ENCODE peak calls at places on chromosomes 7 and 10, in four cellular contexts. A, R, F and X are unnamed samples.

GRCh38 chr7:46812047-46812672 is 769.8 kb downstream of the TNS3 start:
- DNase-seq in A (no peak), R (no peak), F (no peak), X (no peak)

GRCh38 chr7:73988197-73988596 is 39.8 kb upstream of the ELN start:
- DNase-seq in A (no peak), R (no peak), F (peak), X (no peak)

GRCh38 chr7:140085447-140085846 is 22.7 kb upstream of the PARP12 start:
- DNase-seq in A (no peak), R (no peak), F (no peak), X (no peak)

GRCh38 chr10:130190737-130191115 is 54.5 kb downstream of the GLRX3 start:
- DNase-seq in A (no peak), R (no peak), F (no peak), X (no peak)

GRCh38 chr10:71072146-71072819 is 140.1 kb upstream of the UNC5B start:
- DNase-seq in A (no peak), R (no peak), F (no peak), X (no peak)

GRCh38 chr7:83413425-83413824 is 235.5 kb downstream of the SEMA3E start:
- DNase-seq in A (no peak), R (no peak), F (peak), X (peak)

GRCh38 chr10:10605551-10606081 is 412.1 kb upstream of the CELF2 start:
- DNase-seq in A (no peak), R (no peak), F (peak), X (peak)

GRCh38 chr10:33122014-33122788 is 164.2 kb upstream of the ITGB1 start:
- DNase-seq in A (no peak), R (no peak), F (peak), X (no peak)

GRCh38 chr7:151372612-151373265 is 31.1 kb downstream of the NUB1 start:
- DNase-seq in A (no peak), R (no peak), F (no peak), X (no peak)

GRCh38 chr10:3935933-3936359 is 150.9 kb upstream of the KLF6 start:
- DNase-seq in A (no peak), R (no peak), F (peak), X (peak)

GRCh38 chr10:127485153-127485857 is 63.8 kb upstream of the NPS start:
- DNase-seq in A (no peak), R (peak), F (peak), X (peak)

GRCh38 chr7:116241296-116241695 is 31.0 kb downstream of the TES start:
- DNase-seq in A (no peak), R (no peak), F (no peak), X (no peak)

GRCh38 chr10:73517166-73517888 is 21.5 kb upstream of the PPP3CB start:
- DNase-seq in A (no peak), R (no peak), F (peak), X (peak)

GRCh38 chr7:35558841-35559240 is 136.1 kb downstream of the HERPUD2 start:
- DNase-seq in A (no peak), R (no peak), F (no peak), X (no peak)

GRCh38 chr7:150442811-150443210 is 7.6 kb upstream of the GIMAP8 start:
- DNase-seq in A (no peak), R (no peak), F (no peak), X (no peak)

GRCh38 chr7:36690514-36691187 is 33.6 kb downstream of the AOAH start:
- DNase-seq in A (no peak), R (no peak), F (no peak), X (no peak)

GRCh38 chr10:128431083-128431482 is 304.9 kb upstream of the MKI67 start:
- DNase-seq in A (no peak), R (no peak), F (no peak), X (no peak)

GRCh38 chr10:73509695-73510094 is 13.9 kb upstream of the PPP3CB start:
- DNase-seq in A (no peak), R (no peak), F (no peak), X (no peak)

GRCh38 chr7:20444041-20444440 is 113.3 kb downstream of the ITGB8 start:
- DNase-seq in A (no peak), R (no peak), F (no peak), X (no peak)

GRCh38 chr7:104487642-104488041 is 159.2 kb downstream of the LHFPL3 start:
- DNase-seq in A (no peak), R (no peak), F (no peak), X (no peak)

GRCh38 chr10:16867990-16868389 is 50.8 kb upstream of the RSU1 start:
- DNase-seq in A (no peak), R (no peak), F (no peak), X (no peak)

GRCh38 chr10:60663850-60664249 is 114.4 kb upstream of the CDK1 start:
- DNase-seq in A (no peak), R (no peak), F (no peak), X (peak)

GRCh38 chr7:38542156-38542555 is 89.0 kb downstream of the AMPH start:
- DNase-seq in A (no peak), R (no peak), F (peak), X (no peak)

GRCh38 chr7:2313450-2314208 is 612 bp downstream of the SNX8 start:
- DNase-seq in A (no peak), R (no peak), F (peak), X (no peak)

GRCh38 chr7:42262907-42263466 is 26.0 kb upstream of the GLI3 start:
- DNase-seq in A (no peak), R (peak), F (peak), X (peak)

GRCh38 chr7:96380111-96380512 is 58.2 kb upstream of the SLC25A13 start:
- DNase-seq in A (no peak), R (peak), F (no peak), X (no peak)

GRCh38 chr10:78850611-78851010 is 218.2 kb upstream of the ZMIZ1 start:
- DNase-seq in A (no peak), R (no peak), F (no peak), X (no peak)

GRCh38 chr7:50303082-50303893 is 1.2 kb upstream of the IKZF1 start:
- DNase-seq in A (no peak), R (no peak), F (no peak), X (no peak)